ENCODE peak calls at places on chromosome 19, in four cellular contexts. One of them, this sample, is unnamed.
A peak's percentile ranks its signal among the peaks of the same experiment; 100 is the strongest.

GRCh38 chr19:6442087-6442688 is 8.6 kb upstream of the SLC25A41 start:
- DNase-seq in gastrocnemius medialis: no peak
- DNase-seq in IMR-90: no peak
- DNase-seq in K562: no peak
- DNase-seq in this sample: no peak

GRCh38 chr19:51365211-51366049 is 758 bp downstream of the ETFB start:
- DNase-seq in gastrocnemius medialis: peak; percentile 32
- DNase-seq in IMR-90: peak; percentile 53
- DNase-seq in K562: no peak
- DNase-seq in this sample: no peak

GRCh38 chr19:48403606-48404005 is 10.1 kb downstream of the GRIN2D start:
- DNase-seq in IMR-90: peak; percentile 71
- DNase-seq in K562: peak; percentile 62
- DNase-seq in gastrocnemius medialis: no peak
- DNase-seq in this sample: no peak

GRCh38 chr19:35224681-35225604 is 3.6 kb downstream of the FAM187B start:
- DNase-seq in IMR-90: no peak
- DNase-seq in K562: peak; percentile 92
- DNase-seq in gastrocnemius medialis: no peak
- DNase-seq in this sample: no peak

GRCh38 chr19:14248578-14249011 is 42.6 kb upstream of the ADGRL1 start:
- DNase-seq in gastrocnemius medialis: no peak
- DNase-seq in K562: no peak
- DNase-seq in IMR-90: no peak
- DNase-seq in this sample: no peak

GRCh38 chr19:16370671-16371391 is 46.2 kb downstream of the KLF2 start:
- DNase-seq in K562: no peak
- DNase-seq in gastrocnemius medialis: no peak
- DNase-seq in IMR-90: no peak
- DNase-seq in this sample: no peak

GRCh38 chr19:40805258-40805868 is 6.4 kb downstream of the EGLN2 start:
- DNase-seq in IMR-90: no peak
- DNase-seq in K562: no peak
- DNase-seq in gastrocnemius medialis: peak; percentile 47
- DNase-seq in this sample: no peak

GRCh38 chr19:17303167-17303939 is at the start of gene ABHD8:
- DNase-seq in K562: peak; percentile 97
- DNase-seq in gastrocnemius medialis: peak; percentile 97
- DNase-seq in IMR-90: peak; percentile 94
- DNase-seq in this sample: peak; percentile 96

GRCh38 chr19:17832443-17833208 is 11.3 kb upstream of the INSL3 start:
- DNase-seq in IMR-90: no peak
- DNase-seq in K562: no peak
- DNase-seq in gastrocnemius medialis: no peak
- DNase-seq in this sample: no peak

GRCh38 chr19:17292301-17293074 is 10.7 kb downstream of the ABHD8 start:
- DNase-seq in IMR-90: peak; percentile 82
- DNase-seq in gastrocnemius medialis: peak; percentile 20
- DNase-seq in K562: peak; percentile 96
- DNase-seq in this sample: no peak

GRCh38 chr19:51821921-51822716 is 27.2 kb downstream of the FPR3 start:
- DNase-seq in IMR-90: no peak
- DNase-seq in gastrocnemius medialis: no peak
- DNase-seq in K562: no peak
- DNase-seq in this sample: no peak

GRCh38 chr19:17576758-17577532 is 21.5 kb downstream of the COLGALT1 start:
- DNase-seq in IMR-90: no peak
- DNase-seq in gastrocnemius medialis: no peak
- DNase-seq in K562: peak; percentile 99
- DNase-seq in this sample: no peak

GRCh38 chr19:37361994-37362393 is 8.9 kb upstream of the ZNF527 start:
- DNase-seq in IMR-90: peak; percentile 67
- DNase-seq in gastrocnemius medialis: no peak
- DNase-seq in K562: no peak
- DNase-seq in this sample: no peak

GRCh38 chr19:34232566-34233481 is 21.5 kb upstream of the GARRE1 start:
- DNase-seq in IMR-90: peak; percentile 96
- DNase-seq in K562: peak; percentile 34
- DNase-seq in gastrocnemius medialis: no peak
- DNase-seq in this sample: no peak

GRCh38 chr19:40521276-40521675 is 54.5 kb downstream of the SPTBN4 start:
- DNase-seq in IMR-90: peak; percentile 29
- DNase-seq in K562: no peak
- DNase-seq in gastrocnemius medialis: no peak
- DNase-seq in this sample: no peak

GRCh38 chr19:30284885-30285284 is 87.3 kb upstream of the ZNF536 start:
- DNase-seq in K562: no peak
- DNase-seq in IMR-90: no peak
- DNase-seq in gastrocnemius medialis: no peak
- DNase-seq in this sample: no peak

GRCh38 chr19:19485161-19485997 is 30.0 kb downstream of the TSSK6 start:
- DNase-seq in gastrocnemius medialis: no peak
- DNase-seq in K562: no peak
- DNase-seq in IMR-90: peak; percentile 68
- DNase-seq in this sample: no peak

GRCh38 chr19:14476663-14477401 is 1.7 kb upstream of the PTGER1 start:
- DNase-seq in IMR-90: peak; percentile 88
- DNase-seq in gastrocnemius medialis: no peak
- DNase-seq in K562: peak; percentile 61
- DNase-seq in this sample: no peak

GRCh38 chr19:55257461-55258411 is 1.1 kb downstream of the PPP6R1 start:
- DNase-seq in K562: peak; percentile 49
- DNase-seq in IMR-90: peak; percentile 32
- DNase-seq in gastrocnemius medialis: no peak
- DNase-seq in this sample: no peak

GRCh38 chr19:40689339-40690049 is 957 bp downstream of the NUMBL start:
- DNase-seq in IMR-90: no peak
- DNase-seq in K562: peak; percentile 53
- DNase-seq in gastrocnemius medialis: no peak
- DNase-seq in this sample: no peak

DNA sequence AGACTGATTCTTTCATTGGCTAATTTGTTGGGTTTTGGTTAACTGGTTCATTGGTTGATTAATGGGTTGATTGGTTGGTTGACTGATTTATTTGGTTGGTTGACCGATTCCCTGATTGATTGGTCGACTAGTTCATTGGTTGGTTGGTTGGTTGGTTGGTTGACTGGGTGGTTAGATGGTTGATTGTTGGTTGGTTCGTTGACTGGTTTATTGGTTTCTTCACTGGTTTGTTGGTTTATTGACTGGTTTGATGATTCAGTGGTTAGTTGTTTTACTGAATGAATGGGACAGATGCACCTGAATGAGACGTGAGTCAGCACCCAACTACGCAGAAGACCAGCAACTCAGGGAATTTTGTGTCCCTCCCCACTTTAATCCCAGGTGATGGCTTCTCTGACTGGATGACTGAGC is 2.7 kb upstream of the NUP62 start:
- DNase-seq in K562: no peak
- DNase-seq in gastrocnemius medialis: no peak
- DNase-seq in IMR-90: no peak
- DNase-seq in this sample: no peak
- H3K4me3 ChIP-seq in K562: no peak overlapping the region
- H3K4me3 ChIP-seq in gastrocnemius medialis: no peak overlapping the region
- H3K4me3 ChIP-seq in IMR-90: no peak overlapping the region
- H3K4me3 ChIP-seq in this sample: no peak overlapping the region

DNA sequence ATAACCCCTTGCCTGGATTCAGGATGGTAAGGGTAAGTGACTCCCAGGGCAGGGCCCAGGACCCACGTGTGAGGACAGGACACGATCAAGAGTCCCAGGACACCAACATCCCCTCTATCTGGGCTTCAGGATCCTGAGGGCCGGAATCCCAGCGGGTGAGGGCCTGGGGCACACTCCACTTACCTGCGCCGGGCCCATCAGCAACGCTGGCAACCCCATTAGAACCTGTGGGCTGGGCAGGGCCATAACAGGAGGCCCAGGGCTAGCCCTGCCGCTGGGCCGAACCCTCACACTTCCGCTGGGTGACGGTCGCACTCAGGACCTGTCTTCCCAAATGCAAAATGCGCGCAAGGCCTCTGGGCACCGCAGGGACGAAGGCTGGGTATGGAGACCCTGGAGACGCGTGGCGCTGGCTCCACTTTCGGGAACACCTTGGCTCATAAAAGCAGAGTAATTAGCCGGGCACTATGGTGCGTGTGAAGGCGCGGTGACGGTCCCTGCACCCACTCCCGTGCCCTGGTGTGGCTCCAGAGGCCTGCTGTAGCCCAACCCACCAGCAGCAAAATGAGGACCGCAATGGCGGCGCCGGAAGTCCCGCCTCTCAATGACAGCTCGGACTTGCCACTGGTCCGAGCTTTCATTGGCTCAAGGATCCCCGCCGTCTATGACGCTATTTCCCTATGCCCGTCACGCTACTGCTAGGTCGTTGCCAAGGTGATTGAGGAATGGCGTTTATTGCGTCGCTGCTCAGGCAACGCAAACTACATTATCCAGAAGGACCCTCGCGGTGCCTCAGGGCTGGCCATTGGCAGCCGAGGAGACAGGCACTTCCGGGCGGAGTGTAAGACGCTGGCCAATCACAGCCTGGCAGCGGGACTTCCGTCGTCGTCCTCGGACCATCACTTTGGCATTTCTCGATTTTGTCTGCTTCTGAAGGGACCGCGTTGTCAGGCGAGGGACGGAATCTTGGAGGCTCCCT is at the start of gene ZNF132:
- DNase-seq in IMR-90: peak; percentile 100
- DNase-seq in K562: no peak
- DNase-seq in gastrocnemius medialis: peak; percentile 99
- DNase-seq in this sample: peak; percentile 92
- TF ChIP-seq POLR2A in IMR-90: peak; percentile 87
- TF ChIP-seq POLR2A in K562: no peak
- TF ChIP-seq POLR2A in gastrocnemius medialis: peak; percentile 44
- TF ChIP-seq POLR2A in this sample: no peak

GRCh38 chr19:58096884-58097283 is 1.1 kb downstream of the ZSCAN18 start:
- DNase-seq in K562: no peak
- DNase-seq in gastrocnemius medialis: no peak
- DNase-seq in IMR-90: no peak
- DNase-seq in this sample: no peak
- H3K4me3 ChIP-seq in K562: no peak overlapping the region
- H3K4me3 ChIP-seq in gastrocnemius medialis: no peak overlapping the region
- H3K4me3 ChIP-seq in IMR-90: no peak overlapping the region
- H3K4me3 ChIP-seq in this sample: peak overlapping the region; percentile 97

DNA sequence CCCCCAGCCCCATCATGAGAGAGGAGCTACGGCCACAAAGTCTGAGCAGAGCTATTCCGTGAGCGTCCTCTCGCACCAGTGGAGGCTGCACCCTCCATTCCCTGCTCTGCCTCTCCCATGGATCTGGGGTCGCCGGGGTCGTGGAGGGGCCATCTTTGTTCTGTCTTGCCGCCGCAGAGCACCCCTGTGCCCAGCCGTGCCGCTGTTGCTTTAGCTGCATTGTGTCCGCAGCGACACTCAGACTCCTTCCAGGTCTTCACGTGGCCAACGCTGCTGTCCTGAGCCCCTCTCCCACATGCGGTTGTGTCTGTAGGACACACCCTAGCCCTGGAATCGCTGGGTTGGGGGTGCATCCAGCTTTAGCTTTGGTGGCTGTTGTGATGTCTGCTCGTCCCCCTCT is 15.8 kb downstream of the YIPF2 start:
- DNase-seq in IMR-90: no peak
- DNase-seq in gastrocnemius medialis: no peak
- DNase-seq in K562: no peak
- DNase-seq in this sample: no peak
- TF ChIP-seq POLR2A in IMR-90: no peak
- TF ChIP-seq POLR2A in gastrocnemius medialis: no peak
- TF ChIP-seq POLR2A in K562: no peak
- TF ChIP-seq POLR2A in this sample: no peak

DNA sequence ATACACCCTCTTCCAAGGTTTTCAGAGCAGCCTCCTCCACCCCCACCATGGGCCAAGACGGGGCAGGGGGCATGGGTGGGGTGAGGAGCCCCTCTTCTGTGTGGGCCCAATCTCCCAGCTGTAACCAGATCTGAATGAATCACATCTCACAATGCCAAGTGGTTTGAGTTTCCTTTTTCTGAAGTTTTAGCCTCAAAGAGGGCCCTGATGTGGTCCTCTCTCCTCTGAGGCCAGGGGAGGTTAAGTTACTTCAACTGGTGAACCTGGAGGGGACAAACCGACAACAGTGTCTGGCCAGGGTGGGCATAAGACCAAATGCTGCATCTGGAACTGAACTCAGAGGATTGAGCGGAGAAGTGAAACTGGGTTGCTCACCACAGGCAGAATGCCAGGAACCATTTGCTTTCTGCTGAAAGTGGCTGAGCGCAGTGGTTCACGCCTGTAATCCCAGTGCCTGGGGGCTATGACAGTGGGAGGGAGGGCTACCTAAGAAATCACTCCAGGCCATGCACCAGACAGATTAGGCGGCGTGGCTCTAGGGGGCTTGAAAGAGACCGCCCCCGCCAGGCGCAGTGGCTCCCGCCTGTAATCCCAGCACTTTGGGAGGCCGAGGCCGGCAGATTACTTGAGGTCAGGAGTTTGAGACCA is 15.4 kb upstream of the IRGC start:
- DNase-seq in IMR-90: peak; percentile 84
- DNase-seq in K562: no peak
- DNase-seq in gastrocnemius medialis: peak; percentile 7
- DNase-seq in this sample: no peak
- H3K4me3 ChIP-seq in IMR-90: no peak overlapping the region
- H3K4me3 ChIP-seq in K562: no peak overlapping the region
- H3K4me3 ChIP-seq in gastrocnemius medialis: peak overlapping the region; percentile 37
- H3K4me3 ChIP-seq in this sample: peak overlapping the region; percentile 32

GRCh38 chr19:58538257-58539168 is 5.4 kb upstream of the TRIM28 start:
- DNase-seq in IMR-90: no peak
- DNase-seq in gastrocnemius medialis: no peak
- DNase-seq in K562: no peak
- DNase-seq in this sample: no peak
- TF ChIP-seq POLR2A in IMR-90: no peak
- TF ChIP-seq POLR2A in gastrocnemius medialis: no peak
- TF ChIP-seq POLR2A in K562: no peak
- TF ChIP-seq POLR2A in this sample: no peak

GRCh38 chr19:4575978-4576933 is 16.8 kb upstream of the SEMA6B start:
- DNase-seq in IMR-90: peak; percentile 27
- DNase-seq in K562: peak; percentile 81
- DNase-seq in gastrocnemius medialis: peak; percentile 33
- DNase-seq in this sample: peak; percentile 28
- H3K4me3 ChIP-seq in IMR-90: no peak overlapping the region
- H3K4me3 ChIP-seq in K562: no peak overlapping the region
- H3K4me3 ChIP-seq in gastrocnemius medialis: no peak overlapping the region
- H3K4me3 ChIP-seq in this sample: no peak overlapping the region

DNA sequence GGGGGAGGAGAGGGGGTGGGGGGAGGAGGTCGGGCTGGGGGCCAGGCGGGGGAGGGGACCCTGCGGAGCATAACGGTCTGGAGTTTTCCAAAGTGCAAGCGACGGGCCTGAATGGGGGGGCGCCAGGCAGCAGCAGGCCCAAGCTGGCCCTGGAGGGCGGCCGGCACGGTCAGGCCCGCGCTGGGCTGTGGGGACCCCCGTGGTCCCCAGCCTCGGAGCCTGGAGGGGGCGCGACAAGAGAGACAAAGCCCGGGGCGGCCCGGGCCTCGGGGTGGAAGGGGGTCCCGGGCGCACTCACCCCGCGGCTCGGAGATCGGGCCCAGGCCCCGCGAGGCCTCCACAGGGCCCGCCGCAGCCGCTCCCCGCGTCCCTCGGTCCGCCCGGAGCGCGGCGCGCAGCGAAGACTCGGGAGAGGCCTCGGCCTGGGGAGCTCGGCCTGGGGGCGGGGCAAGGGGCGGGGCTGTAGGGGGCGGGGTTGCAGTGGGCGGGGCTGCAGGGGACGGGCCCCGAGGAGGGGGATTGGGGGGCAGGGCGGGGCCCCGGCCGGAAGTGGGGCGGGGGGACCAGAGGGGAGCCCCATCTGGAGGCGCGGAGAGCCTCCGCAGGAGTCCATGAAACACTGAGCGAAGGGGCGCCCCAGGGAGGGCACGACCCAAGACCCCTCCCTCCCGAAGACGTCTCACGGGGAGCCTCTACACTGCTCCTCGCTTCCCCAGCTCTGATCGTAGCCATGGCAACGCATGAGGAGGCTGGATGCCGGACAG is 47.6 kb downstream of the PTPRS start:
- DNase-seq in K562: peak; percentile 97
- DNase-seq in IMR-90: peak; percentile 65
- DNase-seq in gastrocnemius medialis: peak; percentile 34
- DNase-seq in this sample: peak; percentile 57
- TF ChIP-seq POLR2A in K562: no peak
- TF ChIP-seq POLR2A in IMR-90: peak; percentile 83
- TF ChIP-seq POLR2A in gastrocnemius medialis: peak; percentile 71
- TF ChIP-seq POLR2A in this sample: no peak